ENCODE peak calls at places on chromosome 14, in six cellular contexts. One of them, this sample, is unnamed.

GRCh38 chr14:96493178-96493577 is 9.0 kb upstream of the PAPOLA start:
- DNase-seq in AG10803: no peak
- DNase-seq in T1000: no peak
- DNase-seq in PC-3: no peak
- DNase-seq in NCI-H1105 treated with DMSO at 0.1 percent for 48 hours: no peak
- DNase-seq in HS-5: no peak
- DNase-seq in this sample: no peak

GRCh38 chr14:106268013-106268727 is 741.8 kb downstream of the TMEM121 start:
- DNase-seq in T1000: no peak
- DNase-seq in PC-3: no peak
- DNase-seq in HS-5: no peak
- DNase-seq in AG10803: no peak
- DNase-seq in NCI-H1105 treated with DMSO at 0.1 percent for 48 hours: no peak
- DNase-seq in this sample: no peak

GRCh38 chr14:75476274-75476995 is 45.8 kb upstream of the BATF start:
- DNase-seq in HS-5: no peak
- DNase-seq in NCI-H1105 treated with DMSO at 0.1 percent for 48 hours: no peak
- DNase-seq in T1000: no peak
- DNase-seq in AG10803: peak
- DNase-seq in PC-3: no peak
- DNase-seq in this sample: no peak

GRCh38 chr14:68911594-68912227 is 67.4 kb downstream of the ACTN1 start:
- DNase-seq in HS-5: peak
- DNase-seq in NCI-H1105 treated with DMSO at 0.1 percent for 48 hours: peak
- DNase-seq in PC-3: peak
- DNase-seq in AG10803: peak
- DNase-seq in T1000: peak
- DNase-seq in this sample: peak

GRCh38 chr14:71103662-71104484 is 196.6 kb downstream of the PCNX1 start:
- DNase-seq in T1000: no peak
- DNase-seq in HS-5: no peak
- DNase-seq in NCI-H1105 treated with DMSO at 0.1 percent for 48 hours: peak
- DNase-seq in AG10803: peak
- DNase-seq in PC-3: peak
- DNase-seq in this sample: peak

GRCh38 chr14:95064256-95064655 is 93.1 kb downstream of the DICER1 start:
- DNase-seq in HS-5: no peak
- DNase-seq in NCI-H1105 treated with DMSO at 0.1 percent for 48 hours: no peak
- DNase-seq in AG10803: no peak
- DNase-seq in PC-3: no peak
- DNase-seq in T1000: no peak
- DNase-seq in this sample: no peak

GRCh38 chr14:79967453-79967852 is 243.9 kb downstream of the DIO2 start:
- DNase-seq in NCI-H1105 treated with DMSO at 0.1 percent for 48 hours: no peak
- DNase-seq in AG10803: peak
- DNase-seq in T1000: no peak
- DNase-seq in HS-5: no peak
- DNase-seq in PC-3: no peak
- DNase-seq in this sample: no peak

GRCh38 chr14:22489957-22490950 is 98.8 kb downstream of the DAD1 start:
- DNase-seq in T1000: no peak
- DNase-seq in NCI-H1105 treated with DMSO at 0.1 percent for 48 hours: no peak
- DNase-seq in PC-3: no peak
- DNase-seq in HS-5: no peak
- DNase-seq in AG10803: no peak
- DNase-seq in this sample: no peak

GRCh38 chr14:61125314-61126082 is 144.5 kb downstream of the SLC38A6 start:
- DNase-seq in NCI-H1105 treated with DMSO at 0.1 percent for 48 hours: no peak
- DNase-seq in HS-5: no peak
- DNase-seq in PC-3: no peak
- DNase-seq in AG10803: no peak
- DNase-seq in T1000: no peak
- DNase-seq in this sample: no peak

GRCh38 chr14:81981311-81981675 is 447.6 kb upstream of the SEL1L start:
- DNase-seq in AG10803: no peak
- DNase-seq in PC-3: no peak
- DNase-seq in NCI-H1105 treated with DMSO at 0.1 percent for 48 hours: no peak
- DNase-seq in HS-5: no peak
- DNase-seq in T1000: no peak
- DNase-seq in this sample: no peak

GRCh38 chr14:53137559-53137958 is 15.6 kb downstream of the DDHD1 start:
- DNase-seq in AG10803: no peak
- DNase-seq in T1000: no peak
- DNase-seq in PC-3: no peak
- DNase-seq in NCI-H1105 treated with DMSO at 0.1 percent for 48 hours: no peak
- DNase-seq in HS-5: no peak
- DNase-seq in this sample: no peak

GRCh38 chr14:35404496-35405303 is at the start of gene NFKBIA:
- DNase-seq in HS-5: peak
- DNase-seq in T1000: peak
- DNase-seq in NCI-H1105 treated with DMSO at 0.1 percent for 48 hours: peak
- DNase-seq in AG10803: peak
- DNase-seq in PC-3: peak
- DNase-seq in this sample: no peak

GRCh38 chr14:104148433-104149277 is 10.3 kb downstream of the KIF26A start:
- DNase-seq in AG10803: no peak
- DNase-seq in T1000: no peak
- DNase-seq in PC-3: no peak
- DNase-seq in NCI-H1105 treated with DMSO at 0.1 percent for 48 hours: no peak
- DNase-seq in HS-5: no peak
- DNase-seq in this sample: no peak

GRCh38 chr14:65461730-65462129 is 49.2 kb downstream of the FUT8 start:
- DNase-seq in AG10803: peak
- DNase-seq in T1000: no peak
- DNase-seq in NCI-H1105 treated with DMSO at 0.1 percent for 48 hours: no peak
- DNase-seq in HS-5: no peak
- DNase-seq in PC-3: no peak
- DNase-seq in this sample: peak

GRCh38 chr14:59847711-59848110 is 22.9 kb downstream of the RTN1 start:
- DNase-seq in NCI-H1105 treated with DMSO at 0.1 percent for 48 hours: no peak
- DNase-seq in HS-5: no peak
- DNase-seq in T1000: no peak
- DNase-seq in AG10803: no peak
- DNase-seq in PC-3: no peak
- DNase-seq in this sample: no peak

GRCh38 chr14:53786045-53786444 is 170.6 kb downstream of the BMP4 start:
- DNase-seq in NCI-H1105 treated with DMSO at 0.1 percent for 48 hours: no peak
- DNase-seq in T1000: no peak
- DNase-seq in AG10803: no peak
- DNase-seq in PC-3: no peak
- DNase-seq in HS-5: no peak
- DNase-seq in this sample: no peak

GRCh38 chr14:50083467-50084337 is 32.7 kb downstream of the VCPKMT start:
- DNase-seq in AG10803: no peak
- DNase-seq in NCI-H1105 treated with DMSO at 0.1 percent for 48 hours: no peak
- DNase-seq in PC-3: no peak
- DNase-seq in T1000: no peak
- DNase-seq in HS-5: no peak
- DNase-seq in this sample: no peak

GRCh38 chr14:65057704-65058103 is 44.6 kb downstream of the MAX start:
- DNase-seq in HS-5: no peak
- DNase-seq in NCI-H1105 treated with DMSO at 0.1 percent for 48 hours: no peak
- DNase-seq in AG10803: no peak
- DNase-seq in T1000: no peak
- DNase-seq in PC-3: no peak
- DNase-seq in this sample: no peak

GRCh38 chr14:32015166-32015565 is 61.9 kb upstream of the ARHGAP5 start:
- DNase-seq in PC-3: no peak
- DNase-seq in NCI-H1105 treated with DMSO at 0.1 percent for 48 hours: no peak
- DNase-seq in AG10803: no peak
- DNase-seq in HS-5: no peak
- DNase-seq in T1000: no peak
- DNase-seq in this sample: no peak

GRCh38 chr14:34368115-34368970 is 93.7 kb downstream of the SPTSSA start:
- DNase-seq in NCI-H1105 treated with DMSO at 0.1 percent for 48 hours: no peak
- DNase-seq in T1000: no peak
- DNase-seq in AG10803: peak
- DNase-seq in PC-3: peak
- DNase-seq in HS-5: no peak
- DNase-seq in this sample: no peak

GRCh38 chr14:51094282-51094821 is 553 bp downstream of the TRIM9 start:
- DNase-seq in NCI-H1105 treated with DMSO at 0.1 percent for 48 hours: peak
- DNase-seq in T1000: no peak
- DNase-seq in AG10803: no peak
- DNase-seq in PC-3: no peak
- DNase-seq in HS-5: no peak
- DNase-seq in this sample: no peak

GRCh38 chr14:103848720-103849077 is 1.3 kb upstream of the PPP1R13B start:
- DNase-seq in HS-5: no peak
- DNase-seq in AG10803: no peak
- DNase-seq in NCI-H1105 treated with DMSO at 0.1 percent for 48 hours: no peak
- DNase-seq in PC-3: no peak
- DNase-seq in T1000: no peak
- DNase-seq in this sample: no peak

This sample was measured in astrocyte of the cerebellum.